ENCODE peak calls at places on chromosomes 2 and 18, in five cellular contexts. M, H, J, C and R are unnamed samples.
A peak's percentile ranks its signal among the peaks of the same experiment; 100 is the strongest.

GRCh38 chr2:96157649-96158553 is 12.7 kb upstream of the DUSP2 start:
- DNase-seq in J (no peak), C (no peak), M (no peak), H (peak; percentile 17), R (peak; percentile 62)

GRCh38 chr2:132876745-132877391 is 206.9 kb upstream of the LYPD1 start:
- DNase-seq in M (no peak), H (no peak), C (no peak), J (no peak), R (no peak)

GRCh38 chr2:7009207-7009911 is 92.1 kb downstream of the RNF144A start:
- DNase-seq in C (no peak), H (peak; percentile 67), M (peak; percentile 46), J (peak; percentile 17), R (no peak)

GRCh38 chr18:58690259-58690658 is 19.0 kb downstream of the MALT1 start:
- DNase-seq in M (no peak), J (no peak), H (no peak), C (no peak), R (no peak)

GRCh38 chr2:189609853-189610252 is 29.3 kb upstream of the SLC40A1 start:
- DNase-seq in J (no peak), C (no peak), M (peak; percentile 60), H (peak; percentile 24), R (no peak)

GRCh38 chr2:63055510-63056308 is 5.1 kb downstream of the OTX1 start:
- DNase-seq in H (no peak), C (no peak), J (peak; percentile 62), M (no peak), R (no peak)

GRCh38 chr18:65751145-65752085 is 603 bp downstream of the CDH7 start:
- DNase-seq in C (peak; percentile 37), J (peak; percentile 81), M (no peak), H (peak; percentile 3), R (no peak)

GRCh38 chr2:209388416-209389037 is 35.3 kb upstream of the MAP2 start:
- DNase-seq in C (no peak), M (no peak), H (peak; percentile 26), J (no peak), R (no peak)

GRCh38 chr18:28793911-28794310 is 617.0 kb upstream of the CDH2 start:
- DNase-seq in J (no peak), H (no peak), C (no peak), M (peak; percentile 47), R (no peak)

GRCh38 chr18:12779456-12779855 is 76.6 kb downstream of the PSMG2 start:
- DNase-seq in H (no peak), M (no peak), J (no peak), C (no peak), R (no peak)

GRCh38 chr2:176494949-176495353 is 225.7 kb downstream of the MTX2 start:
- DNase-seq in M (peak; percentile 66), J (no peak), C (peak; percentile 84), H (no peak), R (no peak)

GRCh38 chr2:153873062-153874048 is 1.6 kb downstream of the GALNT13 start:
- DNase-seq in C (no peak), J (peak; percentile 43), H (peak; percentile 0), M (no peak), R (no peak)

GRCh38 chr2:120436460-120436739 is 90.5 kb downstream of the INHBB start:
- DNase-seq in J (no peak), M (no peak), C (no peak), H (no peak), R (no peak)

GRCh38 chr2:229454934-229455631 is 184.0 kb upstream of the PID1 start:
- DNase-seq in M (peak; percentile 88), C (no peak), H (peak; percentile 99), J (no peak), R (no peak)

GRCh38 chr2:99240431-99240830 is 15.0 kb downstream of the LYG2 start:
- DNase-seq in C (no peak), J (no peak), H (no peak), M (no peak), R (no peak)

GRCh38 chr18:31707815-31708214 is 23.4 kb upstream of the B4GALT6 start:
- DNase-seq in J (no peak), C (no peak), H (no peak), M (no peak), R (no peak)

DNA sequence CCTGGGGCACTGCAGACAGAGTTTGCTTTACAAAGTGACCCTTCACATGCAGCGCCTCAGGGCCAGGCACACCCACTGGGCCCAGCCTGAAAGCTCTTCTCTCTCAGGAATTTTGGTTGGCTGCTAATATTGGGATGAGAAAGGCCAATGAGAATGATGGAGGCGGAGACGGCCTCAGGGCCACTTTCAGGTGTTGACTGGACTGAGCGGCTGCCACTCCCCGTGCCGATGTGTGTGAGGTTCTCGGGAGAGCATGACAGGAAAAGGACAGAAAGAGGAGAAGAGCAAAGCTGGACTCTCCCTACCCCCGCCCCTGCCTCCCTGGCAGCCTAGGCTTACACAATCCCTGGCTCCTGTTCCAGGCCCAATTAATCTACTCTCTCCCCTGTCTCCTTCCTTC is 155.7 kb downstream of the CELF4 start:
- DNase-seq in M (no peak), J (peak; percentile 26), C (no peak), H (no peak), R (no peak)
- H3K4me3 ChIP-seq in M (no peak overlapping the region), J (no peak overlapping the region), C (no peak overlapping the region), H (no peak overlapping the region), R (no peak overlapping the region)

DNA sequence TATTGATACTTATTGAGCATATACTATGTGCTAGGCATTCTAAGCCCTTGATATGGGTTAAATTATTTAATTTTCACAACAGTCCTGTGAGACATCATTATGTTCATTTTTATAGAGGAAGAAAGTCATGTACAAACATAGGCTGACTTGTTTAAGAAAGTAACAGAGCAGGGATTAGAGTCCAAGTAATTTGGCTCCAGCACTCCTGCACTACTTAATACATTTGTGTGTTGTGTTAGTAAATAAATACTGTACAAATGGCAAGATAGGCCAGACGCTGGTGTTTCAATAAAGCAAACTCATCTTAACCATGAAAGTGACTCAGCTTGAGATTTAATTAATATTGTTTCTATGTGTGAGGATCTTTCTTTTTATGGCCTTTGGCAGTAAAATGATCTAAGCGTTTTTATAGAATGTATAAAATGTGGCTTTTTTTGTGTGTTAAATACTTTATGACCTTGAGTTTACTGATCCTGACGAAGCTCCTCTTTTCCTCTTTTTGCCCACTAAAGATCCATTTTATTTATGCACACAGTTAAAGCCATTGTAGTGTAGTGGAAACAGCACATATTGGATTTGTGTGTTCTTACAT is 21.3 kb downstream of the NBEAL1 start:
- DNase-seq in M (no peak), C (no peak), J (no peak), H (no peak), R (no peak)
- H3K4me3 ChIP-seq in M (no peak overlapping the region), C (no peak overlapping the region), J (no peak overlapping the region), H (no peak overlapping the region), R (no peak overlapping the region)

DNA sequence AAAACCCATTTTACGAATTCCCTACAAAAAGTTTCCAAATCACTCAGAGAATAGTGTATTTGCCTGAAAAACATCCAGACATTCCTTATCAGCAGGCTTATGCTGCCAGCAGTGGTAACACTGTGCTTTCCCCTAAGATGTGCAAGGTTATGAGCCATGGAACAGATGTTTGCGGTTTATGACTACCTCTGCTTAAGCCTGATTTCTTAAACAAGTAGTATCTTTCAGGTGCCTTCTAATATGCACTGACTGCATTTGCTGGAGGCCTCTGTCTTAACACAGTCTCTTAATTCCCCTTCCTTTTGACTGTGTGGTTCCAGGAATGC is 54.8 kb downstream of the CDC42EP3 start:
- DNase-seq in J (no peak), M (peak; percentile 74), H (peak; percentile 89), C (no peak), R (no peak)
- H3K4me3 ChIP-seq in J (no peak overlapping the region), M (no peak overlapping the region), H (no peak overlapping the region), C (no peak overlapping the region), R (no peak overlapping the region)

DNA sequence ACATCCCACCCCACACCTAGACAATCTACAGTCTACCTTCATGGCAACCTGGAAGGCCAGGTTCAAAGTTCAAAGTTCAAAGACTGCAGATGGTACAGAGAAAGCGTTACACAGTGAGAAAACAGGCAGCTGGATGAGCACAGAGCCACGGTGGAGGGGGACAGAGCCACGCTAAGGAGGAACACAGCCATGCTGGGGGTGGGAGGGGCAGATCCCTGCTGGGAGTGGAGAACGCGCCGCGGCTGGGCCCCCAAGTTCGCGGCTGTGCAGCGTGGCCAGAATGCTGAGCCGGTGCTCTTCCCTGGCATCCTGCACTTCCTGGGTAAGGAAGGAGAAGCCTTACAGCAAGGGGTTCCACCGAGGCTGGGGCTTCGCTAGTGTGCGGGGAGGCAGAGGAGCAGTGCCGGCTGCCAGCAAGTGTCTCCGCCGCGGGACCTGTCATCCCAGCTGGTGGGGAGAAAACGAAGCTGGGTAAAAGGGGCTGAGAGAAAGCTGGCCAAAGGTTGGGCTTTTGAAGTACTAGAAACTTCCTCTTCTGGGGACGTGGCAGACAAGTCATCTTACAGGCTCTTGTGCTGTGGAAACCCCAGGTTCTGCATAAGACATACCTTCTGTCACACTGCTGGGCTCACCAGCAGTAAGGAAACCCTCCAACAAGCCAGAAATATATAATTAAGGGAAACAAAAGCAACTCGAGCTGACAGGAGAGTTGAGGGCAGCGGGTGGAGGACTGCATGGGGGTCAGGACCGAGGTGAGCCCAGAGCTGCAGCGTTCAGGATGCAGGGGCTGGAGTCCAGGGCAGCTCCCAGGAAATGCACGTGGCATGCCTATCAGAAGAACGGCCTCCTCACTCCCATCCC is 115.5 kb downstream of the HDAC4 start:
- DNase-seq in J (no peak), C (peak; percentile 45), M (peak; percentile 17), H (peak; percentile 59), R (no peak)
- H3K4me3 ChIP-seq in J (no peak overlapping the region), C (no peak overlapping the region), M (no peak overlapping the region), H (no peak overlapping the region), R (peak overlapping the region; percentile 33)

GRCh38 chr2:219563271-219563928 is 7.9 kb downstream of the OBSL1 start:
- DNase-seq in J (no peak), H (no peak), M (no peak), C (no peak), R (no peak)

GRCh38 chr2:219566640-219567039 is 4.7 kb downstream of the OBSL1 start:
- DNase-seq in M (no peak), J (no peak), C (no peak), H (no peak), R (no peak)

GRCh38 chr2:219567131-219567530 is 4.2 kb downstream of the OBSL1 start:
- DNase-seq in M (no peak), C (no peak), H (no peak), J (no peak), R (no peak)

GRCh38 chr2:219567791-219568361 is 3.5 kb downstream of the OBSL1 start:
- DNase-seq in C (no peak), M (no peak), H (no peak), J (peak; percentile 60), R (no peak)

GRCh38 chr2:219565130-219566080 is 5.9 kb downstream of the OBSL1 start:
- DNase-seq in J (peak; percentile 98), C (no peak), M (no peak), H (no peak), R (no peak)
- H3K4me3 ChIP-seq in J (peak overlapping the region; percentile 37), C (no peak overlapping the region), M (no peak overlapping the region), H (no peak overlapping the region), R (no peak overlapping the region)

DNA sequence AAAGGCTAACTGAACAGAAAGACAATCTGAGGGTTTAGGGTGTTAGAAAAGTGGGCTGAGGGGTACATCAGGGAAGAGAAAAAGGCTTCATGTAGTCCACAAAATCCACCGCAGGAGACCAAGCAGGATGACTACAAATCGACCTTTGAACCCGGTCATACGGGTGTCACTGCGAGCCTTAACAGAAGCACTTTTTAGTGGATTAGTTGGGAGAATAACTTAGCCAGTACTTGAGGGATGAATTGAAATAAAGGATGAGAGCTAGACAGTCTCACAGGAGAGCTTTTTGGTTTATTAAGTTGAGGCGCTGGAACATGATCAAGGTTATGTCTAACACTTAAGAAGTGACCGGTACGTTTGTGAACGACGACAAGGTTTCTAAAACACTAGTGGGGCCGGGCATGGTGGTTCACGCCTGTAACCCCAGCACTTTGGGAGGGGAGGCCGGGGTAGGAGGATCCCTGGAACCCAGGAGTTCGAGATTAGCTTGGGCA is 217.7 kb downstream of the MCFD2 start:
- DNase-seq in H (no peak), C (peak; percentile 47), J (no peak), M (no peak), R (no peak)
- H3K4me3 ChIP-seq in H (peak overlapping the region; percentile 81), C (peak overlapping the region; percentile 19), J (peak overlapping the region; percentile 61), M (peak overlapping the region; percentile 59), R (peak overlapping the region; percentile 73)